ENCODE peak calls at places on chromosome 6, in six cellular contexts. O is GM12878, Q is HCT116, Z is H1, H is K562, P is HepG2. A is an unnamed sample.

GRCh38 chr6:124676033-124676432 is 286.2 kb upstream of the RNF217 start:
- DNase-seq in Z (no peak), P (no peak), Q (no peak), H (no peak), O (no peak), A (no peak)

GRCh38 chr6:21383499-21384085 is 210.0 kb upstream of the SOX4 start:
- DNase-seq in Z (no peak), P (no peak), Q (no peak), H (no peak), O (no peak), A (no peak)

GRCh38 chr6:136812174-136812573 is 10.2 kb upstream of the PEX7 start:
- DNase-seq in H (no peak), O (no peak), P (no peak), Q (no peak), Z (no peak), A (no peak)

GRCh38 chr6:144696610-144697376 is 411.7 kb downstream of the UTRN start:
- DNase-seq in P (no peak), Z (no peak), H (no peak), O (no peak), Q (no peak), A (no peak)

GRCh38 chr6:118558811-118559217 is 10.7 kb downstream of the PLN start:
- DNase-seq in O (no peak), Q (no peak), P (no peak), Z (no peak), H (no peak), A (no peak)

GRCh38 chr6:137000825-137001224 is 43.9 kb downstream of the IL20RA start:
- DNase-seq in O (no peak), Q (peak; percentile 27), P (no peak), H (no peak), Z (no peak), A (no peak)

GRCh38 chr6:106146852-106147351 is 60.8 kb downstream of the PRDM1 start:
- DNase-seq in O (no peak), H (peak; percentile 36), Q (no peak), Z (no peak), P (no peak), A (no peak)

GRCh38 chr6:57063847-57064246 is 17.4 kb downstream of the KIAA1586 start:
- DNase-seq in Z (no peak), H (no peak), Q (no peak), O (no peak), P (no peak), A (no peak)

GRCh38 chr6:39263299-39264037 is 34.2 kb upstream of the KCNK5 start:
- DNase-seq in Z (peak; percentile 25), O (no peak), H (no peak), Q (no peak), P (no peak), A (peak; percentile 56)

GRCh38 chr6:39785281-39785680 is 6.9 kb upstream of the DAAM2 start:
- DNase-seq in O (no peak), H (no peak), Q (no peak), Z (no peak), P (no peak), A (no peak)

GRCh38 chr6:24779416-24779815 is 4.7 kb downstream of the GMNN start:
- DNase-seq in Q (no peak), O (peak; percentile 90), Z (no peak), P (peak; percentile 89), H (no peak), A (no peak)

GRCh38 chr6:36607782-36608386 is 13.7 kb downstream of the SRSF3 start:
- DNase-seq in Q (no peak), O (no peak), Z (no peak), H (no peak), P (no peak), A (no peak)

GRCh38 chr6:100461920-100462295 is 2.8 kb downstream of the SIM1 start:
- DNase-seq in Q (no peak), O (peak; percentile 4), P (no peak), H (no peak), Z (no peak), A (no peak)

GRCh38 chr6:19719691-19720127 is 117.5 kb upstream of the ID4 start:
- DNase-seq in O (no peak), H (no peak), Z (no peak), Q (no peak), P (no peak), A (no peak)

GRCh38 chr6:115634131-115634530 is 426.6 kb downstream of the FRK start:
- DNase-seq in P (no peak), H (no peak), Z (no peak), Q (no peak), O (no peak), A (no peak)

DNA sequence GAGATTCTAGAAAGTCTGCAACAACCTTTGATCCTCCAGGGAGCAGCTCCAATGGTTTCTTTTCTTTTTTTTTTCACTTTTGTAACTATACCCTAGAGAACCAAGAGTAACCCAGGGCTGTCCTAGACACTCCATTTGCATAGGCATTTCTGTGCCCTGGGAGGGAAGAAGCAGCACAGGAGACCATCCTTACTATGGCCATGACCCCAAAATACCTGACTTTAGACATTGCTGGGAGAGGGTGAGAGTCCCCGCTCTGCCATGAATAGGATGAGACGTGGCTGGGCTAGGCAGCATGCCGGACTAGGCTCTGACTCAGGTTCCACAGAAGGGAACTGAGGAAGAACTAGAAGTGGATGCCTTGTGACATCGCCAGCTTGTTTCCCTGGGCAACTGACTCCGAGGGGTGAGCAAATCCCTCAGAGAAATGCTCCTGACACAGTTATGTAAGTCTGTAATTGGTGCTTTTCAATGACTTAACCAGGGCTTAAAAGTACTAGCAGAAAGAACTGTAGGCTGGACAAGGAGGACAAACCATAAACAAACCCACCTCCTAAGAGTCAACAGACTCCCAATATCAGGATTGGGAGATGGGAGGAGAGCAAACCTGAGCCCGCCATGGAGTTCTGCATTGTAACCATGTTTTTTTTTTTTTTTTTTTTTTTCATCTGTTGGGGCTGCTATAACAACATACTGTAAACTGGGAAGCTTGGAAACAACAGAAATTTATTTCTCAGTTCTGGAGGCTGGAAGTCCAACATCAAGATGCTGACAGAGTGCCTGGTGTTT is 899 bp upstream of the ADTRP start:
- DNase-seq in H (no peak), Q (no peak), P (no peak), O (no peak), Z (no peak), A (no peak)
- TF ChIP-seq YY1 in H (no peak), Q (no peak), P (no peak), O (no peak), Z (no peak), A (no peak)

DNA sequence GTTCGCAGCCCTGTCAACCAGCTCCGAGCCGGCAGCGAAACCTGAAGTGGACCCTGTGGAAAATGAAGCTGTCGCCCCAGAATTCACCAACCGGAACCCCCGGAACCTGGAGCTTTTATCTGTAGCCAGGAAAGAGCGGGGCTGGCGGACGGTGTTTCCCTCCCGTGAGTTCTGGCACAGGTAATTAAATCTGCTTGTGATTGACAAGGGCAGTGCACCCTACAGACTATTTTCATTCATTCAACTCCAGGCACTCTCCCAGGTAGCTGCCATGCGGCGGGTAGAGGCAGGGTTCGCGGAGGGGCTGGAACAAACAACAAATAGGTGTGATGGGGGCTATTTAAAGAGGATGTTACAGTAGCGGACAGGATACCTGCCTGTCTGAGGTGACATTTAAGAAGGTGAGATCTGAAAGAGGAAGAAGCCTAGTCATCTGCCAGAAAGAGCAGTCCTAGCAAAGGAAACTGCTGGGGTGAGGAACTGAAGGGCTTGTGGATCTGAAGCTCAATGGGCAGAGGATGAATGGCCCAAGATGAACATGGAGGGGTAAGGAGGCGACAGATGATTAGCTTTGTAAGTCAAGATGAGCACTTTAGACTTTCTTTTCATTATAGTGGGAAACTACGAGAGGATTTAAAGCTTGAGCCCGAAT is 806 bp downstream of the MRPL18 start:
- DNase-seq in O (no peak), H (no peak), Q (no peak), Z (no peak), P (no peak), A (no peak)
- H3K36me3 ChIP-seq in O (peaks cover 3% of the 10 kb centered on the region), H (peaks cover 73% of the 10 kb centered on the region), Q (peaks cover 43% of the 10 kb centered on the region), Z (peaks cover 51% of the 10 kb centered on the region), P (peaks cover 2% of the 10 kb centered on the region), A (peaks cover 65% of the 10 kb centered on the region)

GRCh38 chr6:7823552-7823951 is 87.0 kb downstream of the TXNDC5 start:
- DNase-seq in Q (no peak), H (no peak), O (no peak), P (no peak), Z (no peak), A (no peak)
- TF ChIP-seq ZNF274 in Q (no peak), H (no peak), O (no peak), P (no peak), Z (no peak), A (no peak)

GRCh38 chr6:33983721-33984465 is 162.0 kb downstream of the GRM4 start:
- DNase-seq in Z (no peak), Q (no peak), O (no peak), H (no peak), P (no peak), A (no peak)
- TF ChIP-seq YY1 in Z (no peak), Q (no peak), O (no peak), H (no peak), P (no peak), A (no peak)

GRCh38 chr6:134173007-134173690 is 120.7 kb upstream of the SLC2A12 start:
- DNase-seq in H (no peak), O (no peak), P (no peak), Z (no peak), Q (no peak), A (no peak)
- H3K36me3 ChIP-seq in H (peaks cover 38% of the 10 kb centered on the region), O (no peaks in the 10 kb centered on the region), P (peaks cover 20% of the 10 kb centered on the region), Z (peaks cover 34% of the 10 kb centered on the region), Q (no peaks in the 10 kb centered on the region), A (peaks cover 54% of the 10 kb centered on the region)

DNA sequence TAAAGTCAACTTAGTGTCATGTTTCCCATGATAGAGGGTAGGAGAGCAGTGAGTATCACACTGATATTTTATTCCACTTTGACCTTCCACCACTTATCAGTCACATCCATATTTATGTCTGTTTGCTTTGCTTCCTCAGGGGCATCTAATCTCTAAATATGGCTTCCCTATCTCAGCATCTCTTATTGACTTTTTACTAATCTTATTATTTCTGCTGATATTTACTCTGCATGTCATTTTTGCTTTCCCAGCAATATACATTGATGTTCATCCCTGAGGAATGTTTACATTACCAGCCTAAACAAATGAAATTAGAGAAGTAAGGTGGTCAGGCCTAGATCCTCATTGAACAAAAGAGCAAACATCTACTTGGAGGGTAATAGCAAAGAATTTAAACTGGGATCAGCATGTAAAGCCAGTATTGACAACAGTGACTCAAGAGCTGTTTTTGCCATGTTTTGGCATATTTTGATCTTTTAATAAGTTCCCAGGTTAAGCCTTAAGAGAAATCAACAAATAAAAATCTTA is 546.5 kb downstream of the MMUT start:
- DNase-seq in Z (no peak), Q (no peak), H (no peak), P (peak; percentile 8), O (no peak), A (no peak)
- TF ChIP-seq ZNF274 in Z (no peak), Q (no peak), H (no peak), P (no peak), O (no peak), A (no peak)

A was measured in NT2/D1.